ENCODE peak calls at places on chromosomes 5 and 9, in nine cellular contexts. Q is HT-29; C is H4; Y is activated T-helper 1 cell treated with anti-CD3 and anti-CD28 coated beads, Interleukin-12 subunit alpha, Interleukin-12 subunit beta, Interleukin-2, Interleukin-4 antibody, amounts not matched to agents 30 ng/mL and 10 ng/mL and 1 ng/mL, durations not matched to agents 14 hours and 24 hours and 36 hours; B is GM12865; N is activated CD4-positive, alpha-beta T cell treated with anti-CD3 and anti-CD28 coated beads, Interleukin-2, amount 50 U/mL, for 48 hours; O is endothelial cell; T is heart right ventricle; G is CD8-positive, alpha-beta T cell. R is an unnamed sample.

GRCh38 chr9:37218800-37219425 is 98.5 kb downstream of the ZCCHC7 start:
- DNase-seq in Q (no peak), B (no peak), T (no peak), C (no peak), G (no peak), O (no peak), Y (no peak), N (no peak), R (no peak)

GRCh38 chr9:109307380-109308240 is 13.2 kb downstream of the EPB41L4B start:
- DNase-seq in N (no peak), Q (peak; percentile 62), Y (no peak), O (no peak), T (no peak), B (no peak), C (peak; percentile 67), G (no peak), R (no peak)

GRCh38 chr9:77980622-77981021 is 51.0 kb downstream of the GNAQ start:
- DNase-seq in Q (no peak), Y (no peak), B (no peak), G (no peak), N (no peak), T (no peak), C (no peak), O (no peak), R (no peak)

GRCh38 chr5:177469061-177469628 is 4.3 kb downstream of the DBN1 start:
- DNase-seq in T (peak; percentile 60), B (no peak), Q (no peak), C (no peak), G (no peak), N (no peak), Y (no peak), O (no peak), R (no peak)

GRCh38 chr5:170614071-170614490 is 110.3 kb downstream of the KCNIP1 start:
- DNase-seq in N (no peak), G (no peak), Q (no peak), B (no peak), T (no peak), O (no peak), C (no peak), Y (no peak), R (no peak)

GRCh38 chr5:98463676-98464075 is 309.8 kb upstream of the RGMB start:
- DNase-seq in N (no peak), G (no peak), O (no peak), Y (no peak), B (no peak), T (no peak), Q (no peak), C (no peak), R (no peak)

GRCh38 chr9:1707291-1707690 is 307.9 kb upstream of the SMARCA2 start:
- DNase-seq in B (no peak), O (no peak), C (no peak), Y (no peak), T (no peak), Q (no peak), N (no peak), G (no peak), R (no peak)

GRCh38 chr5:179322071-179323025 is 22.9 kb downstream of the ADAMTS2 start:
- DNase-seq in B (no peak), Y (no peak), G (no peak), O (no peak), T (peak; percentile 9), C (no peak), N (no peak), Q (no peak), R (no peak)

GRCh38 chr5:32298056-32298420 is 14.7 kb downstream of the MTMR12 start:
- DNase-seq in G (no peak), O (no peak), T (no peak), Y (no peak), N (no peak), C (no peak), Q (no peak), B (peak; percentile 41), R (no peak)

GRCh38 chr5:79507251-79508205 is 6.4 kb downstream of the HOMER1 start:
- DNase-seq in Q (no peak), B (no peak), Y (no peak), G (no peak), T (no peak), N (no peak), O (peak; percentile 33), C (no peak), R (no peak)

GRCh38 chr5:143650296-143650695 is 161.7 kb upstream of the HMHB1 start:
- DNase-seq in G (no peak), O (no peak), B (peak; percentile 52), Y (no peak), T (no peak), C (no peak), N (no peak), Q (no peak), R (no peak)

GRCh38 chr5:57692582-57693487 is 210.2 kb upstream of the ACTBL2 start:
- DNase-seq in B (peak; percentile 8), G (no peak), Q (peak; percentile 81), T (peak; percentile 55), C (peak; percentile 92), Y (no peak), N (peak; percentile 9), O (no peak), R (peak; percentile 78)

GRCh38 chr9:121958530-121958929 is 134.6 kb downstream of the TTLL11 start:
- DNase-seq in T (no peak), N (no peak), Q (no peak), B (no peak), C (no peak), O (no peak), G (no peak), Y (no peak), R (no peak)

GRCh38 chr5:76808142-76808691 is 10.6 kb upstream of the F2RL1 start:
- DNase-seq in Q (no peak), O (no peak), T (no peak), N (no peak), B (no peak), C (no peak), Y (no peak), G (no peak), R (no peak)

GRCh38 chr5:60404171-60404570 is 295.8 kb downstream of the DEPDC1B start:
- DNase-seq in N (no peak), C (peak; percentile 13), O (no peak), B (no peak), G (no peak), Q (no peak), Y (no peak), T (no peak), R (no peak)

GRCh38 chr5:65100846-65101678 is 332.3 kb downstream of the CWC27 start:
- DNase-seq in G (peak; percentile 26), N (peak; percentile 29), O (peak; percentile 56), Y (no peak), Q (peak; percentile 65), B (peak; percentile 50), C (peak; percentile 69), T (peak; percentile 45), R (peak; percentile 80)

GRCh38 chr5:105898183-105898582 is 1772.6 kb downstream of the EFNA5 start:
- DNase-seq in N (no peak), T (no peak), C (no peak), B (no peak), Q (no peak), Y (no peak), G (no peak), O (no peak), R (no peak)

GRCh38 chr5:78268361-78268760 is 26.1 kb downstream of the AP3B1 start:
- DNase-seq in Y (no peak), B (no peak), C (no peak), O (no peak), G (no peak), N (no peak), Q (no peak), T (no peak), R (no peak)

GRCh38 chr9:91207889-91208651 is 153.6 kb downstream of the AUH start:
- DNase-seq in N (no peak), C (peak; percentile 55), G (no peak), O (no peak), Y (no peak), Q (peak; percentile 24), T (no peak), B (peak; percentile 91), R (no peak)

GRCh38 chr9:91315191-91315590 is 46.5 kb downstream of the AUH start:
- DNase-seq in Q (peak; percentile 74), G (no peak), Y (no peak), N (no peak), O (no peak), T (no peak), C (no peak), B (no peak), R (no peak)

GRCh38 chr9:90905079-90905478 is 103.5 kb downstream of the SYK start:
- DNase-seq in T (no peak), G (no peak), Y (no peak), B (no peak), O (no peak), N (no peak), Q (no peak), C (no peak), R (no peak)

GRCh38 chr5:122500245-122501086 is 188.4 kb downstream of the SNCAIP start:
- DNase-seq in Y (no peak), G (no peak), C (peak; percentile 82), Q (peak; percentile 62), B (peak; percentile 53), T (no peak), O (peak; percentile 56), N (no peak), R (peak; percentile 60)

GRCh38 chr5:66361070-66361469 is 217.0 kb downstream of the SREK1 start:
- DNase-seq in N (no peak), B (no peak), G (no peak), T (no peak), O (no peak), Q (no peak), C (no peak), Y (no peak), R (no peak)

GRCh38 chr5:9222054-9222738 is 323.7 kb downstream of the SEMA5A start:
- DNase-seq in B (no peak), Y (no peak), O (no peak), G (no peak), T (no peak), C (no peak), N (no peak), Q (no peak), R (no peak)

GRCh38 chr9:114287763-114288232 is 35.1 kb upstream of the ORM1 start:
- DNase-seq in Q (no peak), G (no peak), B (no peak), C (no peak), T (no peak), Y (no peak), N (no peak), O (no peak), R (no peak)

GRCh38 chr9:126838895-126839294 is 21.5 kb upstream of the ZBTB34 start:
- DNase-seq in B (peak; percentile 88), C (no peak), T (no peak), N (no peak), Y (no peak), O (no peak), G (no peak), Q (no peak), R (no peak)

GRCh38 chr9:14661421-14662059 is 31.7 kb downstream of the ZDHHC21 start:
- DNase-seq in Y (no peak), B (peak; percentile 18), Q (peak; percentile 46), O (no peak), C (peak; percentile 4), T (no peak), G (no peak), N (no peak), R (no peak)

GRCh38 chr5:51382508-51382758 is 815 bp upstream of the ISL1 start:
- DNase-seq in Q (peak; percentile 59), B (no peak), Y (no peak), O (no peak), N (no peak), G (no peak), C (no peak), T (no peak), R (no peak)

GRCh38 chr9:134040176-134040565 is 14.9 kb downstream of the BRD3OS start:
- DNase-seq in Q (no peak), C (no peak), Y (no peak), N (no peak), T (no peak), G (no peak), O (no peak), B (no peak), R (no peak)

GRCh38 chr5:434443-435146 is 8.4 kb upstream of the EXOC3 start:
- DNase-seq in G (no peak), C (no peak), Y (no peak), T (no peak), Q (no peak), N (no peak), B (no peak), O (no peak), R (no peak)

GRCh38 chr9:27176971-27177370 is 67.9 kb downstream of the TEK start:
- DNase-seq in O (no peak), C (no peak), Y (no peak), G (no peak), B (no peak), N (no peak), Q (no peak), T (no peak), R (no peak)